ENCODE peak calls at places on chromosomes 16 and 17, in four cellular contexts. W is NCI-H460, C is NCI-H2081, R is NCI-H510A treated with DMSO at 0.1 percent for 48 hours. H is an unnamed sample.

GRCh38 chr17:14871921-14872320 is 393.2 kb downstream of the PMP22 start:
- DNase-seq in W (no peak), C (no peak), R (no peak), H (no peak)

GRCh38 chr16:29667755-29668154 is 4.7 kb downstream of the SPN start:
- DNase-seq in W (no peak), C (no peak), R (no peak), H (no peak)

GRCh38 chr16:66830422-66831404 is at the start of gene NAE1:
- DNase-seq in W (peak; percentile 91), C (peak; percentile 82), R (peak; percentile 83), H (peak; percentile 92)

GRCh38 chr17:75721463-75722011 is 278 bp downstream of the ITGB4 start:
- DNase-seq in W (no peak), C (no peak), R (no peak), H (no peak)

GRCh38 chr17:34163681-34164080 is 91.4 kb upstream of the CCL2 start:
- DNase-seq in W (no peak), C (no peak), R (no peak), H (no peak)

GRCh38 chr17:79619636-79620206 is 8.9 kb upstream of the RBFOX3 start:
- DNase-seq in W (no peak), C (no peak), R (no peak), H (no peak)

GRCh38 chr17:8166731-8167130 is 4.0 kb upstream of the VAMP2 start:
- DNase-seq in W (no peak), C (no peak), R (no peak), H (no peak)

GRCh38 chr16:83701494-83701893 is 106.3 kb upstream of the HSBP1 start:
- DNase-seq in W (peak; percentile 27), C (no peak), R (no peak), H (no peak)

GRCh38 chr17:13833921-13834320 is 232.2 kb upstream of the HS3ST3A1 start:
- DNase-seq in W (no peak), C (no peak), R (no peak), H (no peak)

GRCh38 chr16:24670623-24671454 is 58.6 kb upstream of the TNRC6A start:
- DNase-seq in W (no peak), C (peak; percentile 63), R (peak; percentile 60), H (peak; percentile 93)

GRCh38 chr17:67245073-67245693 is at the start of gene HELZ:
- DNase-seq in W (peak; percentile 79), C (peak; percentile 85), R (peak; percentile 91), H (peak; percentile 85)

GRCh38 chr16:57607676-57608461 is 20.6 kb upstream of the ADGRG1 start:
- DNase-seq in W (no peak), C (no peak), R (no peak), H (no peak)

GRCh38 chr17:66950886-66951604 is 13.5 kb upstream of the CACNG4 start:
- DNase-seq in W (no peak), C (no peak), R (no peak), H (no peak)

GRCh38 chr16:85479972-85480726 is 133.0 kb upstream of the GSE1 start:
- DNase-seq in W (peak; percentile 11), C (no peak), R (peak; percentile 51), H (peak; percentile 68)

GRCh38 chr16:4874686-4875085 is 27.4 kb downstream of the UBN1 start:
- DNase-seq in W (no peak), C (no peak), R (no peak), H (no peak)

GRCh38 chr17:43698678-43699437 is 37.1 kb upstream of the MEOX1 start:
- DNase-seq in W (no peak), C (no peak), R (no peak), H (no peak)

GRCh38 chr16:5326395-5326794 is 228.8 kb upstream of the EEF2KMT start:
- DNase-seq in W (no peak), C (no peak), R (no peak), H (no peak)

GRCh38 chr16:49890876-49891275 is 35.0 kb upstream of the ZNF423 start:
- DNase-seq in W (no peak), C (no peak), R (no peak), H (no peak)